ENCODE peak calls at places on chromosomes 2 and 18, in five cellular contexts. I is lower lobe of right lung, E is suprapubic skin, Y is IMR-90, N is thyroid gland. Z is an unnamed sample. For H3K4me1 and H3K9me3, the result is how much of the 10 kb centered on the place peaks cover.

GRCh38 chr2:239533917-239534316 is 133.1 kb upstream of the HDAC4 start:
- DNase-seq in I (no peak), E (no peak), Y (no peak), N (no peak), Z (no peak)

GRCh38 chr18:51235011-51235789 is 37.7 kb upstream of the MEX3C start:
- DNase-seq in I (no peak), E (no peak), Y (no peak), N (no peak), Z (no peak)

GRCh38 chr2:73089270-73090030 is 17.9 kb upstream of the SFXN5 start:
- DNase-seq in I (peak), E (no peak), Y (peak), N (no peak), Z (no peak)

GRCh38 chr18:76721207-76721996 is 101.0 kb upstream of the ZNF236 start:
- DNase-seq in I (no peak), E (no peak), Y (no peak), N (no peak), Z (no peak)

GRCh38 chr18:27956001-27956400 is 220.9 kb downstream of the CDH2 start:
- DNase-seq in I (no peak), E (no peak), Y (no peak), N (no peak), Z (no peak)

GRCh38 chr18:3046216-3046808 is 33.4 kb upstream of the LPIN2 start:
- DNase-seq in I (no peak), E (no peak), Y (no peak), N (no peak), Z (no peak)

GRCh38 chr2:188902906-188903305 is 71.3 kb upstream of the COL3A1 start:
- DNase-seq in I (no peak), E (no peak), Y (peak), N (no peak), Z (no peak)

GRCh38 chr18:34957119-34957863 is 83.9 kb upstream of the MAPRE2 start:
- DNase-seq in I (no peak), E (no peak), Y (no peak), N (no peak), Z (no peak)

GRCh38 chr2:6073260-6074141 is 381.3 kb downstream of the SOX11 start:
- DNase-seq in I (no peak), E (no peak), Y (peak), N (peak), Z (no peak)

GRCh38 chr2:234606906-234607305 is 110.0 kb upstream of the ARL4C start:
- DNase-seq in I (no peak), E (peak), Y (peak), N (no peak), Z (no peak)

GRCh38 chr2:143451622-143452021 is 322.4 kb downstream of the ARHGAP15 start:
- DNase-seq in I (no peak), E (no peak), Y (peak), N (no peak), Z (no peak)

GRCh38 chr18:28147674-28148171 is 29.2 kb downstream of the CDH2 start:
- DNase-seq in I (no peak), E (no peak), Y (peak), N (peak), Z (no peak)

GRCh38 chr2:134736167-134736885 is 17.5 kb upstream of the TMEM163 start:
- DNase-seq in I (no peak), E (no peak), Y (peak), N (no peak), Z (no peak)

GRCh38 chr2:238129166-238130010 is 9.1 kb upstream of the KLHL30 start:
- DNase-seq in I (peak), E (no peak), Y (no peak), N (no peak), Z (no peak)

GRCh38 chr2:43520919-43521318 is 74.9 kb downstream of the THADA start:
- DNase-seq in I (no peak), E (no peak), Y (no peak), N (no peak), Z (no peak)

GRCh38 chr2:43515807-43516497 is 79.9 kb downstream of the THADA start:
- DNase-seq in I (no peak), E (no peak), Y (no peak), N (no peak), Z (no peak)

GRCh38 chr2:43518718-43519117 is 77.1 kb downstream of the THADA start:
- DNase-seq in I (no peak), E (no peak), Y (no peak), N (no peak), Z (no peak)

GRCh38 chr2:43519711-43520221 is 76.1 kb downstream of the THADA start:
- DNase-seq in I (no peak), E (no peak), Y (peak), N (peak), Z (no peak)

DNA sequence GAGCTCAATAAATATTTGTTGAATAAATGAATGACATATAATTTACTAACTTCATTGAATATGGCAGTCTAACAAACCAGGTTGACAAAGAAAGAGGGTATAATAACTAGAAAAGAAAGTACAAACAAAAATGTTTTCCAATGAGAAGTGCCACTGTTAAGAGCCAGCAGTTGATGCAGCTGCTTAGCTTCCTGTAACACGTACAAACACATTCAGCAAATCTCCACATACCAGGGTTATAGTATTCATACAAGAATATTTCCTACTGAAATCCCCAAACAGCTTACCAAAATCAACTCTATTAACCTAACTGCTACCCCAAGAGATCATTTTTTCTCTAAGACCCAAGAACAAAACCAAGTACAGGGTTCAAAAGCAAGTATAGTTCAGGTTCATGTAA is 77.7 kb downstream of the THADA start:
- DNase-seq in I (no peak), E (no peak), Y (peak), N (no peak), Z (no peak)
- H3K4me1 ChIP-seq in I (under half), E (half or more), Y (under half), N (under half), Z (under half)

DNA sequence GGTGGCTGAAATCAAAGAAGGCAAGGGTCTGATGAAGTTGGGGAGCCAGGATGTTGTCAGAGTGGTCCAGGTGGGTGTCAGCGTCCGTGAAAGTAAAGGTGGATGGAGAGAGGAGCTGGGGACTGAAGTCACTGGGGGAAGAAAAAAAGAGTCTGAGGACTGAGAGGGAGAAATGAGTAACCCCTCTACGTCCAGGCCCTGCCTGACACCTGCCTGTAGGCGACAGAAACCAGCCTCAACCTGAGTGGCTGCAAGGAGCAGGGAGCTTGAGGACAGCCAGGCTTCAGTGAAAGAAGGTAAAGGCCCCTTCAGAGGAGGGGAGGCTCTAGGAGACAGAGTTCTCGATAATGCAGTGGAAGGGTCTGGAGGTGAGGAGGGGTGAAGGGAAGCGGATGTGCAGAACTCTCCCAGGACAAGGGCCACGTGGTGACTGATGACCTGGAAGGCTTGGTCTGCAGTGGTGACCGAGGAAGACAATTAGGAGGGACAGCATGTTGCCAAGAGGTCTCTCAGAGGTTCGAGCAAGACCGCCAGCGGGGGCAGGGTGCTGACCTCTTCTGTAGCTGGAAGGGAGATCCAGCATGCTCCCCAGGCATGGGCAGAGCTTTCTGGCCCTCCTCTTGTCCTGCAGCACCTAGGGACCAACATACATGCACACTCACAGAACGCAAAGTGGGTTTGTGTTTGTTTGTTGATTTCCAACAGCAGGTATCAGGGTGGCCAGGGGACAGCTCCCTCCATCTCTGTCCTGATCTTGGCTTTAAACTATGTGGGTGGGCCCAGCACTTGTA is 86.6 kb upstream of the TMEM247 start:
- DNase-seq in I (no peak), E (no peak), Y (no peak), N (no peak), Z (no peak)
- H3K4me3 ChIP-seq in I (no peak), E (no peak), Y (no peak), N (no peak), Z (no peak)

GRCh38 chr2:89833780-89834117 is 1142.3 kb downstream of the RPIA start:
- DNase-seq in I (no peak), E (no peak), Y (peak), N (no peak), Z (no peak)
- H3K9me3 ChIP-seq in I (under half), E (under half), Y (under half), N (under half), Z (under half)

GRCh38 chr2:207504513-207505171 is 25.1 kb upstream of the CREB1 start:
- DNase-seq in I (no peak), E (no peak), Y (peak), N (peak), Z (no peak)
- H3K4me1 ChIP-seq in I (under half), E (under half), Y (under half), N (under half), Z (under half)

DNA sequence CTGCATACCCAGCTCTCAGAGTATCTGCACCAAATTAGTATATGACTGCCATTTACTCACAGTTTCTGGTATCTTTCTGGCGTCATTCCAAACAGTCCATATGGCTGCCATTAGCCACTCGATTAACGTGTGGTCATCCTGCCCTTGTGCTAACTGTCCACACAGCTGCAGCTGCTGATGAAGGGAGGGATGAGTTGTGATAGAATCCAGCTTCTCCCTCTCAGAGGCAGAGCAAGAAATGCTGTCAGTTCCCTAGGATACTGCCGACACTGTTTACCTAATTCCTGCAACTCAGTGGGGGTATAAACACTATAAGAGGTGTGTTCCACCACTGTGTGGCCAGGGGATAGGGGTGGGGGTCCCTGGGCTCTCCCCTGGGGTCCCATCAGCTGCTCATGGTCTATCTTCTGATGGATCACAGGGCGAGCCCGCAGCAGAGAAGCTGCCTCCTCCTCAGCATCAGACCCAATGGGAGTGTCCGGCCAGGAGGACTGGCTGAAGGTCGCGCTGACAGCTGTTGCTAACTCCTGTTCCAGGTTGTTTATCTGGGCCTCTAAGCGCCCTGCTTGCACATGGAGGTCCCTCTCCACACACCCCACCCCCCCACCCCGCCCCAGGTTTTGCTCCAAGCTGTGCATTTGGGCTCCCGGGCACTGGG is 17.3 kb upstream of the KLHL23 start:
- DNase-seq in I (no peak), E (no peak), Y (peak), N (no peak), Z (no peak)
- H3K4me3 ChIP-seq in I (peak), E (peak), Y (no peak), N (no peak), Z (no peak)

DNA sequence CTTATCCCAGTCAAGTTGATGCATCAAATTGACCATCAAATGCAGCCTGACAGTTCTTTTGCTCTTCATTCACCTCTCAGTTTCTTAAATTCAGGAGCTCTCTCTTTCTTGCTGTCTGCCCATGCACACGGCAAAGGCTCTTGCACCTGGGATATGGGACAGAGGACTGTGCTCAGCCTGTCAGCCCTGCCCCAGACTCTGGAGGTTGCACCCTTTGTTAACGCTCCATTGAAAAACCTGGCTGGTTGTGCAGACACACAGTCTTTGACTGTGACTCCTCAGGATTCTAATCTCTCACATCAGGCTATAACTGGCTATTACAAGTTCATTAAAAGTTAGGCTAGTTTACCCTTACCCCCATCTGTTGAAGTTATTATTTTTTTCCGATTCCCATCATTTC is 1032.5 kb downstream of the SOCS6 start:
- DNase-seq in I (no peak), E (no peak), Y (no peak), N (no peak), Z (no peak)
- H3K9me3 ChIP-seq in I (under half), E (under half), Y (under half), N (under half), Z (under half)

GRCh38 chr2:55038428-55038827 is 11.8 kb downstream of the RTN4 start:
- DNase-seq in I (no peak), E (no peak), Y (no peak), N (no peak), Z (no peak)

GRCh38 chr2:55033921-55034320 is 16.3 kb downstream of the RTN4 start:
- DNase-seq in I (no peak), E (no peak), Y (no peak), N (no peak), Z (no peak)

GRCh38 chr2:55033076-55033742 is 17.0 kb downstream of the RTN4 start:
- DNase-seq in I (no peak), E (no peak), Y (no peak), N (no peak), Z (no peak)

GRCh38 chr2:55031505-55031904 is 18.7 kb downstream of the RTN4 start:
- DNase-seq in I (no peak), E (no peak), Y (no peak), N (no peak), Z (no peak)

GRCh38 chr2:55035716-55036115 is 14.5 kb downstream of the RTN4 start:
- DNase-seq in I (no peak), E (no peak), Y (no peak), N (no peak), Z (no peak)
- H3K4me1 ChIP-seq in I (under half), E (under half), Y (under half), N (under half), Z (under half)